ENCODE peak calls at places on chromosomes 13 and 19, in seven cellular contexts. R is GM04503; Q is A549; V is NCI-H2171; C is activated CD8-positive, alpha-beta memory T cell treated with anti-CD3 and anti-CD28 coated beads, Interleukin-2, amount 50 U/mL, for 4 hours; Y is stimulated activated CD4-positive, alpha-beta T cell treated with anti-CD3 and anti-CD28 coated beads, Interleukin-15, amount 100 ng/mL, for 1 hour; S is mucosa of descending colon. E is an unnamed sample.

GRCh38 chr13:63124863-63125262 is 1709.2 kb upstream of the PCDH20 start:
- DNase-seq in R (no peak), Q (peak), V (no peak), C (no peak), Y (no peak), S (no peak), E (peak)

GRCh38 chr13:46176756-46177155 is 5.2 kb downstream of the LCP1 start:
- DNase-seq in R (no peak), Q (no peak), V (no peak), C (no peak), Y (no peak), S (no peak), E (no peak)

GRCh38 chr13:76730220-76730619 is 156.0 kb downstream of the KCTD12 start:
- DNase-seq in R (no peak), Q (no peak), V (no peak), C (no peak), Y (no peak), S (no peak), E (peak)

GRCh38 chr19:8306235-8307054 is 1.7 kb downstream of the CD320 start:
- DNase-seq in R (no peak), Q (no peak), V (no peak), C (peak), Y (no peak), S (peak), E (no peak)

GRCh38 chr13:92513672-92514071 is 712.9 kb upstream of the GPC6 start:
- DNase-seq in R (no peak), Q (no peak), V (no peak), C (no peak), Y (no peak), S (no peak), E (no peak)

GRCh38 chr13:51330741-51331140 is 8.8 kb upstream of the SERPINE3 start:
- DNase-seq in R (peak), Q (no peak), V (no peak), C (no peak), Y (no peak), S (no peak), E (no peak)

GRCh38 chr19:1945899-1946298 is 4.9 kb downstream of the CSNK1G2 start:
- DNase-seq in R (no peak), Q (peak), V (no peak), C (no peak), Y (no peak), S (peak), E (peak)

GRCh38 chr13:24270639-24271131 is 38.7 kb upstream of the C1QTNF9 start:
- DNase-seq in R (no peak), Q (peak), V (no peak), C (peak), Y (peak), S (peak), E (no peak)

GRCh38 chr19:19103167-19103566 is 35.1 kb downstream of the TMEM161A start:
- DNase-seq in R (no peak), Q (no peak), V (no peak), C (no peak), Y (no peak), S (no peak), E (no peak)

GRCh38 chr19:41944336-41944735 is 14.8 kb downstream of the RABAC1 start:
- DNase-seq in R (no peak), Q (no peak), V (no peak), C (no peak), Y (no peak), S (no peak), E (no peak)

GRCh38 chr13:98749501-98749900 is 3.0 kb downstream of the SLC15A1 start:
- DNase-seq in R (peak), Q (no peak), V (no peak), C (no peak), Y (no peak), S (no peak), E (no peak)

GRCh38 chr19:47109541-47110375 is 3.8 kb downstream of the ZC3H4 start:
- DNase-seq in R (no peak), Q (peak), V (no peak), C (peak), Y (peak), S (no peak), E (peak)

GRCh38 chr13:60584976-60585375 is 188.0 kb downstream of the TDRD3 start:
- DNase-seq in R (no peak), Q (no peak), V (no peak), C (no peak), Y (no peak), S (peak), E (no peak)

GRCh38 chr13:38394777-38395504 is 45.3 kb downstream of the UFM1 start:
- DNase-seq in R (peak), Q (no peak), V (no peak), C (no peak), Y (no peak), S (no peak), E (no peak)

GRCh38 chr13:50574731-50575130 is 268.8 kb downstream of the DLEU7 start:
- DNase-seq in R (peak), Q (no peak), V (no peak), C (no peak), Y (no peak), S (no peak), E (no peak)

GRCh38 chr19:44684892-44685847 is 13.8 kb upstream of the CEACAM16 start:
- DNase-seq in R (peak), Q (peak), V (no peak), C (no peak), Y (no peak), S (no peak), E (no peak)

GRCh38 chr19:36916991-36917390 is 859 bp downstream of the ZNF568 start:
- DNase-seq in R (peak), Q (peak), V (no peak), C (no peak), Y (no peak), S (no peak), E (peak)

GRCh38 chr19:7979011-7979410 is 26.4 kb downstream of the ELAVL1 start:
- DNase-seq in R (no peak), Q (no peak), V (no peak), C (no peak), Y (no peak), S (peak), E (no peak)

GRCh38 chr19:5959260-5960004 is 18.5 kb downstream of the RANBP3 start:
- DNase-seq in R (no peak), Q (no peak), V (no peak), C (no peak), Y (no peak), S (no peak), E (no peak)

GRCh38 chr13:31436478-31436877 is 236.7 kb downstream of the B3GLCT start:
- DNase-seq in R (no peak), Q (no peak), V (no peak), C (no peak), Y (no peak), S (no peak), E (no peak)

GRCh38 chr13:42574435-42575311 is 721 bp downstream of the TNFSF11 start:
- DNase-seq in R (no peak), Q (no peak), V (no peak), C (peak), Y (peak), S (peak), E (no peak)

GRCh38 chr19:13018037-13018914 is 23.0 kb downstream of the NFIX start:
- DNase-seq in R (no peak), Q (no peak), V (no peak), C (no peak), Y (no peak), S (no peak), E (no peak)

GRCh38 chr19:45175663-45176345 is 2.2 kb downstream of the TRAPPC6A start:
- DNase-seq in R (no peak), Q (no peak), V (no peak), C (no peak), Y (no peak), S (no peak), E (no peak)

GRCh38 chr19:35789978-35790944 is 14.9 kb downstream of the ARHGAP33 start:
- DNase-seq in R (no peak), Q (no peak), V (no peak), C (no peak), Y (no peak), S (no peak), E (no peak)

GRCh38 chr19:14127929-14128509 is 8.4 kb downstream of the ASF1B start:
- DNase-seq in R (no peak), Q (no peak), V (no peak), C (no peak), Y (no peak), S (no peak), E (no peak)

GRCh38 chr13:33775339-33776108 is 42.4 kb upstream of the RFC3 start:
- DNase-seq in R (no peak), Q (no peak), V (no peak), C (no peak), Y (no peak), S (no peak), E (no peak)

GRCh38 chr13:39281539-39282150 is 243.4 kb downstream of the NHLRC3 start:
- DNase-seq in R (no peak), Q (no peak), V (no peak), C (no peak), Y (no peak), S (no peak), E (no peak)

GRCh38 chr19:53977429-53977990 is 13.9 kb upstream of the CACNG6 start:
- DNase-seq in R (peak), Q (peak), V (peak), C (peak), Y (peak), S (no peak), E (peak)

GRCh38 chr19:45305421-45305820 is 17.3 kb downstream of the CKM start:
- DNase-seq in R (no peak), Q (no peak), V (no peak), C (no peak), Y (no peak), S (no peak), E (no peak)

GRCh38 chr13:43119206-43119605 is 95.8 kb downstream of the DNAJC15 start:
- DNase-seq in R (no peak), Q (no peak), V (no peak), C (no peak), Y (no peak), S (no peak), E (no peak)

GRCh38 chr13:31587696-31588266 is 151.5 kb upstream of the RXFP2 start:
- DNase-seq in R (peak), Q (no peak), V (no peak), C (no peak), Y (no peak), S (no peak), E (no peak)

GRCh38 chr13:29908917-29909755 is 58.7 kb upstream of the UBL3 start:
- DNase-seq in R (no peak), Q (no peak), V (no peak), C (no peak), Y (no peak), S (no peak), E (no peak)

GRCh38 chr13:40206241-40207109 is 460.0 kb downstream of the FOXO1 start:
- DNase-seq in R (no peak), Q (no peak), V (peak), C (peak), Y (peak), S (no peak), E (peak)

GRCh38 chr19:5774921-5775320 is 9.6 kb downstream of the PRR22 start:
- DNase-seq in R (no peak), Q (no peak), V (no peak), C (no peak), Y (no peak), S (no peak), E (no peak)

GRCh38 chr13:73687087-73687486 is 447.1 kb downstream of the KLF12 start:
- DNase-seq in R (no peak), Q (no peak), V (no peak), C (no peak), Y (no peak), S (no peak), E (no peak)

GRCh38 chr13:27919934-27920676 is at the start of gene PDX1:
- DNase-seq in R (no peak), Q (no peak), V (no peak), C (no peak), Y (no peak), S (peak), E (no peak)

GRCh38 chr19:11073568-11073967 is 15.7 kb upstream of the LDLR start:
- DNase-seq in R (no peak), Q (no peak), V (no peak), C (no peak), Y (no peak), S (no peak), E (no peak)